ENCODE peak calls at places on chromosomes 6 and 20, in nine cellular contexts. M is A549, X is ovary, B is tibial nerve, Q is suprapubic skin, J is transverse colon, P is GM12878, U is stomach, O is sigmoid colon. H is an unnamed sample.

GRCh38 chr20:63176448-63177133 is 39.3 kb downstream of the YTHDF1 start:
- DNase-seq in B (no peak), J (no peak), Q (no peak), M (peak), O (no peak), P (no peak), U (no peak), X (no peak), H (no peak)

GRCh38 chr6:35305117-35305516 is 7.5 kb downstream of the DEF6 start:
- DNase-seq in U (no peak), Q (no peak), P (no peak), J (no peak), B (no peak), O (peak), M (peak), X (no peak), H (no peak)

GRCh38 chr6:158508450-158508849 is 51.4 kb upstream of the TMEM181 start:
- DNase-seq in J (no peak), U (no peak), X (no peak), P (no peak), Q (no peak), M (no peak), B (no peak), O (no peak), H (no peak)

GRCh38 chr6:122339661-122340060 is 59.8 kb upstream of the HSF2 start:
- DNase-seq in J (no peak), X (no peak), P (no peak), M (no peak), O (no peak), B (no peak), Q (no peak), U (no peak), H (no peak)

GRCh38 chr6:107973594-107973993 is 15.6 kb upstream of the SEC63 start:
- DNase-seq in U (no peak), B (no peak), Q (no peak), P (no peak), J (no peak), M (no peak), O (no peak), X (no peak), H (no peak)

GRCh38 chr20:5040345-5040744 is 39.0 kb upstream of the SLC23A2 start:
- DNase-seq in O (no peak), X (no peak), U (no peak), Q (no peak), P (no peak), M (no peak), J (no peak), B (no peak), H (no peak)

GRCh38 chr6:95243091-95243490 is 334.2 kb upstream of the MANEA start:
- DNase-seq in B (no peak), J (no peak), O (no peak), Q (no peak), X (no peak), U (no peak), P (no peak), M (no peak), H (no peak)

GRCh38 chr6:4856779-4857178 is 80.6 kb downstream of the CDYL start:
- DNase-seq in U (no peak), M (no peak), B (no peak), J (no peak), X (no peak), O (no peak), Q (no peak), P (no peak), H (no peak)

GRCh38 chr20:5136096-5136495 is 9.3 kb downstream of the CDS2 start:
- DNase-seq in X (no peak), J (no peak), U (no peak), B (no peak), P (no peak), O (no peak), M (no peak), Q (no peak), H (no peak)

GRCh38 chr6:39908838-39909583 is 25.3 kb downstream of the MOCS1 start:
- DNase-seq in B (no peak), U (no peak), O (peak), M (no peak), J (no peak), Q (no peak), P (no peak), X (no peak), H (no peak)

GRCh38 chr6:47209632-47210031 is 100.1 kb downstream of the TNFRSF21 start:
- DNase-seq in B (no peak), O (no peak), M (no peak), P (no peak), J (no peak), U (no peak), Q (no peak), X (no peak), H (no peak)

GRCh38 chr6:117483645-117484016 is 1.2 kb downstream of the DCBLD1 start:
- DNase-seq in U (no peak), B (no peak), P (no peak), Q (no peak), J (peak), M (no peak), X (no peak), O (no peak), H (no peak)

GRCh38 chr6:12280458-12280857 is 9.7 kb upstream of the EDN1 start:
- DNase-seq in M (peak), Q (no peak), O (no peak), U (no peak), P (no peak), J (no peak), B (no peak), X (no peak), H (no peak)

GRCh38 chr6:5981274-5982026 is 25.3 kb downstream of the NRN1 start:
- DNase-seq in Q (no peak), J (no peak), B (no peak), X (no peak), U (no peak), M (no peak), P (no peak), O (no peak), H (no peak)

GRCh38 chr20:58069796-58070663 is 158.4 kb downstream of the ANKRD60 start:
- DNase-seq in M (no peak), Q (peak), B (no peak), O (no peak), P (no peak), J (no peak), X (no peak), U (no peak), H (peak)

GRCh38 chr20:20411382-20411781 is 43.5 kb downstream of the INSM1 start:
- DNase-seq in U (no peak), P (no peak), J (no peak), B (no peak), O (no peak), M (no peak), Q (no peak), X (no peak), H (no peak)

GRCh38 chr20:36835453-36836198 is 40.3 kb upstream of the TLDC2 start:
- DNase-seq in M (peak), X (peak), Q (peak), J (peak), B (peak), O (peak), U (peak), P (peak), H (peak)

GRCh38 chr6:116012966-116013365 is 47.7 kb downstream of the FRK start:
- DNase-seq in U (no peak), M (no peak), O (no peak), P (no peak), Q (no peak), X (no peak), J (no peak), B (no peak), H (no peak)

GRCh38 chr6:35489995-35490791 is 6.7 kb downstream of the TEAD3 start:
- DNase-seq in P (no peak), M (no peak), U (no peak), X (peak), O (peak), B (peak), J (peak), Q (no peak), H (no peak)

GRCh38 chr20:11754451-11754850 is 163.2 kb upstream of the BTBD3 start:
- DNase-seq in X (no peak), J (no peak), P (no peak), Q (no peak), O (no peak), B (no peak), M (no peak), U (no peak), H (no peak)

GRCh38 chr6:13273931-13274706 is 54.2 kb downstream of the TBC1D7 start:
- DNase-seq in Q (no peak), B (no peak), U (peak), M (no peak), O (no peak), J (peak), X (no peak), P (peak), H (no peak)

GRCh38 chr6:3522561-3523287 is 65.9 kb upstream of the SLC22A23 start:
- DNase-seq in Q (peak), X (no peak), O (no peak), M (peak), J (no peak), B (no peak), P (no peak), U (no peak), H (no peak)
- TF ChIP-seq EP300 in Q (no peak), X (no peak), O (no peak), M (no peak), J (no peak), B (no peak), P (no peak), U (no peak), H (no peak)

GRCh38 chr6:7144810-7145209 is 37.0 kb downstream of the RREB1 start:
- DNase-seq in M (no peak), B (no peak), P (no peak), O (no peak), Q (no peak), U (no peak), X (no peak), J (no peak), H (no peak)

GRCh38 chr6:7148100-7148822 is 40.5 kb downstream of the RREB1 start:
- DNase-seq in Q (no peak), M (no peak), P (no peak), O (no peak), B (no peak), J (no peak), X (no peak), U (no peak), H (no peak)

GRCh38 chr6:7145269-7146078 is 37.7 kb downstream of the RREB1 start:
- DNase-seq in X (no peak), M (no peak), O (no peak), B (no peak), P (no peak), U (peak), J (peak), Q (no peak), H (no peak)

GRCh38 chr6:7147051-7147671 is 39.4 kb downstream of the RREB1 start:
- DNase-seq in M (no peak), J (no peak), X (no peak), U (no peak), O (no peak), Q (no peak), P (no peak), B (no peak), H (no peak)

DNA sequence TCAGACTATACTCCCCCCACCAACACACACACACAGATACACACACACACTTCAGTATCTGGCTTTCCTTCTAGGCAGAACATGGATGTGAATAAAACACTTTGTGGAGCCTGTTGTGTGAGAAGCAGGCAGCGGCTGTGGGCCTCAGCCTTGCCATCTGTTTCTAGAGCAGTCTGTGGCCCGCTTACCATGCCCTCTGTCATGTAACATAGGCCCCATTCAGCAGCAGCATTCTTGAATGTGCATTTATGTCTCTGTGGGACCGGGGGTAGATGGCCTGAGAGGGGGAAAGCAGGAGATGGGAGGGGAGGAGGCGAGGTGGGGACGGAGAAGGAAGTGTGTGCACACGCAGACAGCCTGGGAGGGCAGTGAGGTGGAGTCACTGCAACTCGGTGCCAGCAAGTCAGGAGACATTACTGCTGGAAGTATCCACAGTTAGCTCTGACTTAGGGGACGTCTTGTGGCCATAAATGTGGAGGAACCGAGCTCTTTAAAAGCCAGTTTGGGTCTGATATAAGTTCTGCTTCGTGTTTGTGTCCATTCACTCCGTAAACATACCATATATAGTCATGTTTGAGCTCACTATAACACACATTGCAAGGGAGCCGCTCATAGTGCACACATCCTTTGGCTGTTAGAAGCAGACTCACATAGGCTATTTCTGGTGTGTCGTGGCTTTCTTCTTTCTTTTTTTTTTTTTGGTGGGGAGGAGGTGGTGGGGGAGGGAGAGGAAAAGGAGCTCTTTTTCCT is 38.5 kb downstream of the RREB1 start:
- DNase-seq in X (peak), Q (no peak), P (no peak), O (peak), U (peak), M (no peak), B (peak), J (peak), H (no peak)
- H3K4me3 ChIP-seq in X (no peak), Q (peak), P (peak), O (peak), U (peak), M (no peak), B (no peak), J (no peak), H (peak)

GRCh38 chr6:21295846-21296245 is 297.7 kb upstream of the SOX4 start:
- DNase-seq in M (no peak), X (no peak), U (no peak), Q (no peak), P (no peak), O (no peak), J (no peak), B (no peak), H (no peak)
- TF ChIP-seq EP300 in M (no peak), X (no peak), U (no peak), Q (no peak), P (no peak), O (no peak), J (no peak), B (no peak), H (no peak)

GRCh38 chr20:59308493-59309201 is 8.2 kb downstream of the EDN3 start:
- DNase-seq in O (no peak), M (no peak), B (no peak), X (no peak), Q (no peak), U (peak), J (peak), P (no peak), H (no peak)
- H3K4me3 ChIP-seq in O (no peak), M (no peak), B (no peak), X (no peak), Q (no peak), U (no peak), J (no peak), P (no peak), H (no peak)

DNA sequence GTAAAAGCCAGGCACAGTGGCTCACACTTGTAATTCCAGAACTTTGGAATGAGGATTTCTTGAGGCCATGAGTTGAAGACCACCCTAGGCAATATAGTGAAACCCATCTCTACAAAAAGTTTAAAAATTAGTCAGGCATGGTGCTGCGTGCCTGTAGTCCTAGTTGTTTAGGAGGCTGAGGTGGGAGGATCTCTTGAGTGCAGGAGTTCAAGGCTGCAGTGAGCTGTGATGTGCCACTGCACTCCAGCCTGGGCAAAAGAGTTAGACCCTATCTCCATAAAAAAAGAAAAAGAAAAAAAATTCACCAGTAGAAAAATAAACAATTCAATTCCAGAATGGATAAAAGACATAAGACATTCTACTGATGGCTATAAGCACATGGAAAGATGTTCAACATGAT is 104.9 kb upstream of the LGSN start:
- DNase-seq in U (no peak), X (no peak), B (no peak), M (no peak), J (no peak), Q (no peak), P (no peak), O (no peak), H (no peak)
- TF ChIP-seq EP300 in U (no peak), X (no peak), B (no peak), M (no peak), J (no peak), Q (no peak), P (no peak), O (no peak), H (no peak)

GRCh38 chr20:32586291-32586690 is 1.2 kb upstream of the NOL4L start:
- DNase-seq in O (no peak), X (no peak), B (no peak), M (no peak), P (no peak), U (no peak), J (no peak), Q (no peak), H (no peak)

GRCh38 chr20:32585011-32585518 is at the start of gene NOL4L:
- DNase-seq in B (no peak), Q (no peak), M (no peak), U (peak), O (no peak), J (no peak), P (no peak), X (no peak), H (no peak)

GRCh38 chr20:32588040-32588439 is 2.9 kb upstream of the NOL4L start:
- DNase-seq in U (no peak), O (no peak), P (no peak), J (no peak), X (no peak), Q (no peak), B (no peak), M (no peak), H (no peak)

GRCh38 chr20:32583581-32584045 is 1.5 kb downstream of the NOL4L start:
- DNase-seq in U (no peak), Q (no peak), X (no peak), O (no peak), P (no peak), M (no peak), J (no peak), B (no peak), H (no peak)

GRCh38 chr20:32585519-32586127 is 490 bp upstream of the NOL4L start:
- DNase-seq in P (peak), O (no peak), B (no peak), M (no peak), Q (no peak), J (no peak), X (no peak), U (no peak), H (no peak)
- H3K4me3 ChIP-seq in P (peak), O (peak), B (peak), M (peak), Q (peak), J (no peak), X (no peak), U (peak), H (peak)

GRCh38 chr6:37093728-37094069 is 76.3 kb upstream of the PIM1 start:
- DNase-seq in X (no peak), Q (no peak), B (no peak), U (no peak), J (no peak), M (no peak), O (no peak), P (no peak), H (no peak)

GRCh38 chr6:37096025-37096424 is 73.9 kb upstream of the PIM1 start:
- DNase-seq in U (no peak), X (no peak), P (no peak), J (no peak), O (no peak), B (no peak), M (no peak), Q (no peak), H (no peak)

GRCh38 chr6:37089783-37090182 is 80.2 kb upstream of the PIM1 start:
- DNase-seq in O (no peak), U (no peak), Q (no peak), B (no peak), P (no peak), M (no peak), J (no peak), X (no peak), H (no peak)

GRCh38 chr6:37088897-37089296 is 81.1 kb upstream of the PIM1 start:
- DNase-seq in Q (no peak), J (no peak), B (no peak), P (no peak), X (no peak), U (no peak), M (no peak), O (no peak), H (no peak)

GRCh38 chr6:37092851-37093727 is 76.9 kb upstream of the PIM1 start:
- DNase-seq in B (no peak), Q (no peak), M (no peak), X (no peak), P (no peak), O (no peak), J (no peak), U (no peak), H (no peak)
- TF ChIP-seq EP300 in B (no peak), Q (no peak), M (no peak), X (no peak), P (no peak), O (no peak), J (no peak), U (no peak), H (no peak)

DNA sequence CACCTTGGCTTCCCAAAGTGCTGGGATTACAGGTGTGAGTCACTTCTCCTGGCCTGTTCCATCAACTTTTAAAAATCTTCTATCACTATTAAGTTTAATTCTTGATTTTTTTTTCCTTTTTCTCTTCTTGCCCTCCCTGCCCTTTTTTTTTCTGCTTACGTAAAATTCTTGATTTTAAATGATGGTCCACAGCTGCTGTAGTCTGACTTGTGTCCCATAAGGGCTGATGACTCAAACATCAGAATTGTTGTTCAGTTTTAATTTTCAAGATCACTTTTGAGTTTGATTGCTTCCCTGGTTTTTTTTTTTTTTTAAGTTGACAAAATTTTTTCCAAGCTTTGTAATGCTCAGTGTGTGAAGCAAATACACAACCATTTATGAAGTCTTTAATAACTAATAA is 61.9 kb downstream of the CBFA2T2 start:
- DNase-seq in M (no peak), O (no peak), X (no peak), U (no peak), Q (no peak), J (no peak), B (no peak), P (no peak), H (no peak)
- H3K4me3 ChIP-seq in M (no peak), O (no peak), X (no peak), U (no peak), Q (no peak), J (no peak), B (no peak), P (no peak), H (no peak)

GRCh38 chr6:165895421-165896165 is 232.6 kb upstream of the PDE10A start:
- DNase-seq in X (no peak), Q (no peak), U (no peak), P (no peak), O (no peak), M (peak), B (no peak), J (no peak), H (no peak)
- TF ChIP-seq EP300 in X (no peak), Q (no peak), U (no peak), P (no peak), O (no peak), M (no peak), B (no peak), J (no peak), H (no peak)

H was measured in esophagus muscularis mucosa.